ENCODE peak calls at places on chromosomes 6 and 20, in nine cellular contexts. N, S, D, B, L, Z, W, V and G are unnamed samples.

GRCh38 chr6:52609968-52610367 is 33.1 kb upstream of the TRAM2 start:
- DNase-seq in Z (no peak), B (no peak), D (no peak), L (no peak), N (no peak), S (no peak), W (no peak), V (no peak), G (peak)

GRCh38 chr6:30769088-30769852 is 24.9 kb upstream of the IER3 start:
- DNase-seq in D (peak), S (no peak), V (peak), Z (peak), B (no peak), N (no peak), W (peak), L (no peak), G (no peak)

GRCh38 chr20:19817017-19817416 is 59.0 kb downstream of the RIN2 start:
- DNase-seq in W (no peak), S (no peak), B (no peak), N (no peak), L (no peak), Z (peak), V (peak), D (peak), G (no peak)

GRCh38 chr6:168333039-168333438 is 13.5 kb upstream of the DACT2 start:
- DNase-seq in D (no peak), S (no peak), N (no peak), Z (no peak), V (peak), L (no peak), W (peak), B (no peak), G (peak)

GRCh38 chr6:27553123-27553904 is 80.4 kb upstream of the ZNF184 start:
- DNase-seq in N (peak), D (no peak), S (no peak), L (no peak), W (no peak), Z (peak), V (no peak), B (no peak), G (peak)

GRCh38 chr6:134553941-134554340 is 236.0 kb upstream of the SGK1 start:
- DNase-seq in V (no peak), L (no peak), B (no peak), S (no peak), Z (peak), N (no peak), D (no peak), W (no peak), G (no peak)

GRCh38 chr6:125236536-125237327 is 65.0 kb downstream of the HDDC2 start:
- DNase-seq in B (no peak), W (no peak), D (no peak), L (no peak), S (no peak), V (no peak), Z (peak), N (no peak), G (no peak)

GRCh38 chr6:160118620-160119234 is 2.9 kb upstream of the SLC22A1 start:
- DNase-seq in L (no peak), S (peak), Z (no peak), N (no peak), D (no peak), B (no peak), V (no peak), W (no peak), G (no peak)

GRCh38 chr6:142763205-142763604 is 181.8 kb downstream of the HIVEP2 start:
- DNase-seq in L (no peak), S (no peak), V (no peak), W (no peak), Z (peak), B (no peak), D (no peak), N (no peak), G (no peak)

GRCh38 chr6:151808331-151809241 is 1.1 kb downstream of the ESR1 start:
- DNase-seq in D (peak), L (no peak), Z (no peak), N (no peak), S (no peak), B (peak), W (no peak), V (no peak), G (no peak)

DNA sequence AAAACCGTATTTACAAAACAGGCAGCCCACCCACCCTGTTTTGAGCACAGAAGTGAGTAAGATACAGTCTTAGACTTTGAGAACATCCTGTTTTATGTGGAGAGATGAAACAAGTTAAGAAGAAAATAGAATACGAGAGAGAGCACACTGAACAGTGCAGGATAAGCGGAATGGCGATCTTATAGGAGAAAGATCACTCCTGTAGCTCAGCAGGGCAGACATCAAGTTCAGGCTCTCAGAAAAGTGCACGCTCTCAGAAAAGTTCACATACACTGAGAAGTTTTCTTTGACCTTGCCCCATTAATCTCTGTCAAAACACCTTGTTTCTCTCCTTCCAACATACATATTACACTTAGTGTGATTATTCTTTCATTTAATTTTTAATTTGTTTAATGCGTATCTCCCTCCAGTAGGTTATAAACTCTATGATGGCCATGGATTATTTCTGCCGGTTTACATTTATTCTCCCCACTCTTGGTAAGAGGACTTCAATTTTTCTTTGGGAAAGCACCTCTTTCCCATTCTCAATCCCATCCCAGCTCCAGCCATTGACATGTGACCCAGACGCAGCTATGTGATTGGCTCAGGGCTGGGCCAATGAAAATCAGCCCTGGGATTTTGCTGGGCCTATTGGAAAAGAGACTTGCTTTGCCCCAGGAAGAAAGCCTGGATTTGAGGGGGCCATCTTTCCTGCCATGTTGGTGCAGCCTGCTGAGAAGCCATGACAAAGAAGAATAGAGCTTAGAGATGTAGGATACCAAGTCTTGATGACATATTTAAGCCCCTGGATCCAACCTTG is 16.2 kb downstream of the KCNB1 start:
- DNase-seq in V (no peak), D (no peak), B (no peak), W (no peak), S (no peak), L (no peak), Z (no peak), N (no peak), G (no peak)
- TF ChIP-seq POLR2A in V (no peak), D (no peak), B (no peak), W (no peak), S (no peak), L (no peak), Z (no peak), N (no peak), G (no peak)

DNA sequence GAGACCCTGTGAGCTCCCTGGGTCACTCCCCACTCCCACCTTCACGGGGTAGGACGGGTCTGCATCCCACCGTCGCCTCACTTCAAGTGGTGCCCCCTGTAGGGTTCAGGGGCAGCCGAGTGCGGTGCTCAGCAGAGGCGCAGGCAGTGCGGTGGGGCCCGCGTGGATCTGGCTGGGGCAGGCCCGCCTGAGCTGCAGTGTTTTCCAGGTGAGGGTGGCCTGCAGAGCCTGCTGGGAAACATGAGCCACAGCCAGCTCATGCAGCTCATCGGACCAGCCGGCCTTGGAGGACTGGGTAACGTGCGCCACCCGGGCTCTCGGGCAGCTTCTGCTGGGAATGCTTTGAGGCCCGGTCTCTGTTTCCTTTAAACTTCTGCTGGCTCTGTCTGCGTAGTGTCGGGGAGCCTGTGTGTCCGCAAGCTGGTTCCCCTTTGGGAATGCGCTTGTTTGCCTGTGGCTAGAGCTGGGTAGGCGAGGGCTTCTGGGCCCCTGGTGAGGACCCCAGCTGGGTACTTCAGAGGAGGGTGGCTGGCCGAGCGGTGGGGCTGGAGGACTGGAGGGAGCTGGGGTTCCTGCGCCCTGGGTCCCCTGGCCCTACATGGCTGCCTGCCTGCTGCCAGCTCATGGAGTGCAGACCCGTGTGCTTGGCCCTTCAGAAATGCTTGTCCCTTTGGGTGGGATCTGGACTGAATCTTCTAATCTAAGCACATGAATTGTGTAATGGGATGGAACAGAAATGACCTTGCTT is 3.8 kb downstream of the ADRM1 start:
- DNase-seq in D (no peak), L (no peak), B (no peak), N (no peak), S (no peak), Z (no peak), W (no peak), V (no peak), G (no peak)
- TF ChIP-seq POLR2A in D (no peak), L (no peak), B (no peak), N (no peak), S (no peak), Z (no peak), W (no peak), V (no peak), G (no peak)

GRCh38 chr6:38856490-38856889 is 141.4 kb downstream of the DNAH8 start:
- DNase-seq in W (no peak), B (no peak), S (no peak), V (no peak), L (no peak), N (no peak), D (no peak), Z (no peak), G (no peak)
- TF ChIP-seq POLR2A in W (no peak), B (no peak), S (no peak), V (no peak), L (no peak), N (no peak), D (no peak), Z (no peak), G (no peak)

DNA sequence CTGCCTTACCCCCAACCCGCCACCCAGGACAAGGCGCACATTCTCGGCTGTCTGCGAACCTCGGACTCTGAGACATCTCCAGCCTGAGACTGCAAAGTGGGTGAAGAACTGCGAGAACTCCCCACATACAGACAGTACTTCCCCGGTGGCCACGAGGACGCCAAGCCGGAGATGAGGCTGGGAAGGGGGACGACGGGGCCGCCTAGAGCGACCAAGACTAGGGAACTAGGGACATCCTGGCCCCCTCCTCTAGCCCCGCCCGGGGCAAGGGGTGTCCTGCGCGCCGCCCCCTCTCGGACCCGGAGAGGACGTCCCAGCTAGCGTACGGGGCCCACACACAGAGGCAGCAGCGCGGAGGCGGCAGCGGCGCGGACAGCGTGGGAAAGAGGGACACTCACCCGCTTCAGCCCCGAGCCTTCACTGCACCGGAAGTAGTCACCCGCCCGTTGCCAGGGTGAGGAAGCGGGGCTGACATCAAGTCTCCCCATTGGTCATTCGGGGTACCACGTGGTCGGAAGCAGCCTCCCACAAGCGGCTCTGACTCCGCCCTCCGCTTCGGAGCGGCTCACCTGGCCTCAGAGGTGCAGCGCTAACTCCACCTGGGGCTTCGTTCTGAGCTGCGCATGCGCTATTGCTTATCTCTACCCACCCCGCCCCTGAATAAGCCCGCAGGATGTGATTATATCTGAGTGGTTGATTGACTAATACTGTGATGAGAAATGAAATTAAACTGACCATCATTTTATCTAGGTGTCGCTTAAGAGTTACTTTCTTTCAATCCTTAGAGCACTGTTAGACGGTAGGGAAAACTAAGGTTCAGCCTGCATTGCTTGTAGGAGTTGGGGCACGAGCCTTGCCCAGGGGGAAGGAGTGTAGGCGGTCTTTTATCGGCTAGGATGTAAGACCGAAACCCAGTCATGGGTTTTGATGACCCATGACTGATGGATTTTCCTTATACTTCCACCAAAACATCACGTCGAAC is at the start of gene TASP1:
- DNase-seq in L (peak), S (peak), V (peak), Z (peak), N (peak), D (peak), W (peak), B (peak), G (peak)
- TF ChIP-seq POLR2A in L (peak), S (peak), V (peak), Z (peak), N (peak), D (peak), W (peak), B (peak), G (peak)

DNA sequence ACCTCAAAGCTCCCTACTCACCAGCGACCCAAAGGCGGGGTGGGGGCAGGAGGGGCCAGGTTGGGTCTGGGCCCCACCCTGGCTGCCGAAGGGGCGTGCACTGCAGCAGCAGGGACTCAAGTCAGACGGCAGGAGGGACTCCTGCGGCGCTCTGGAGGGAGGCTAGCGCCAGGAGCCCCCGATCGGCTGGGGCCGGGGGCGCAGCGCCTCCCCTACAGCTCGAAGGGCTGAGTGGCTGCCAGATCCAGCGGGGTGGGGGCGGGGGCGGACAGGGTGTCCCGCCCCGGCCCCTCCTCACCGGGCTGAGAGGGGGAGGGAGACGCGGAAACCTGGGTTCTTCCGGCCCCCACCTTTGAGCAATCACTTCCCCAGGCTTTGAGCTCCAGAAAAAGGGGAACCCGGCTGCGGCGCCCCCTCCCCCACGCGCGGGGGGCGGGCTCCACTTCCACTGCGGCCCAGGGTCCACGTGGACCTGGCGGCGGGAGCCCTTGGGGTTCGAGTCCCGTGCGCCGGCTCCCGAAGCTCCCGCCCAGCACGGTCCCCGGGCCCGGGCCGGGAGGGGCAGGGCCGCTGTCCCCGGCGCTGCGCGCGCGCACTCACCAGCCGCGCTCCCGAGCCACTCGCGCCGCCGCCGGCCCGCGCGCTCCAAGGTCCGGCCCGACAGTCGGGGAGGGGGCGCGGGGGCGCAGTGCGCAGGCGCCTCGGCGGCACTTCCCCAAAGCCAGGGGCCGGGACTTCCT is at the start of gene RGS19:
- DNase-seq in D (no peak), N (no peak), L (no peak), W (peak), B (peak), S (peak), V (peak), Z (peak), G (peak)
- TF ChIP-seq POLR2A in D (no peak), N (peak), L (no peak), W (no peak), B (no peak), S (peak), V (peak), Z (no peak), G (no peak)